ENCODE peak calls at places on chromosomes 4 and X, in seven cellular contexts. J is stomach; L is psoas muscle; X is gastrocnemius medialis; O is Karpas-422; U is CD4-positive, CD25-positive, alpha-beta regulatory T cell; K is prostate gland. I is an unnamed sample. For H3K4me1, the result is how much of the 10 kb centered on the place peaks cover.

GRCh38 chrX:29435396-29435795 is 780.0 kb upstream of the MAGEB2 start:
- DNase-seq in K (no peak), J (no peak), U (no peak), X (no peak), O (no peak), L (no peak), I (no peak)

GRCh38 chrX:69312141-69312670 is 147.0 kb upstream of the PJA1 start:
- DNase-seq in L (no peak), X (no peak), K (no peak), O (no peak), U (no peak), J (peak), I (no peak)

GRCh38 chr4:56067826-56068225 is 119.1 kb downstream of the CEP135 start:
- DNase-seq in O (no peak), K (no peak), L (no peak), U (no peak), X (no peak), J (no peak), I (no peak)

GRCh38 chr4:36213956-36214355 is 30.4 kb downstream of the ARAP2 start:
- DNase-seq in K (no peak), X (no peak), J (no peak), L (no peak), U (no peak), O (no peak), I (no peak)

GRCh38 chr4:77800483-77801259 is 18.5 kb downstream of the CNOT6L start:
- DNase-seq in J (no peak), K (no peak), X (no peak), L (no peak), O (no peak), U (no peak), I (no peak)

GRCh38 chrX:10010686-10011085 is 43.5 kb downstream of the CLDN34 start:
- DNase-seq in O (no peak), J (no peak), L (no peak), U (peak), K (no peak), X (no peak), I (no peak)

GRCh38 chr4:92265798-92266197 is 38.0 kb upstream of the GRID2 start:
- DNase-seq in J (no peak), K (no peak), L (no peak), O (no peak), X (no peak), U (no peak), I (no peak)

GRCh38 chr4:655735-656151 is 18.3 kb downstream of the ATP5ME start:
- DNase-seq in X (no peak), O (no peak), L (no peak), U (no peak), J (no peak), K (no peak), I (no peak)

GRCh38 chr4:15765306-15765705 is 12.8 kb upstream of the CD38 start:
- DNase-seq in K (no peak), X (no peak), O (no peak), U (peak), J (no peak), L (no peak), I (no peak)

GRCh38 chrX:155094468-155095061 is 23.3 kb downstream of the BRCC3 start:
- DNase-seq in J (no peak), U (peak), L (no peak), O (peak), K (no peak), X (no peak), I (no peak)

GRCh38 chrX:51922561-51922960 is 29.1 kb downstream of the MAGED1 start:
- DNase-seq in X (no peak), U (no peak), K (no peak), J (no peak), L (no peak), O (no peak), I (no peak)

GRCh38 chrX:926070-926469 is 286.4 kb downstream of the CRLF2 start:
- DNase-seq in O (no peak), X (no peak), K (no peak), L (no peak), J (no peak), U (no peak), I (no peak)

GRCh38 chr4:87232241-87232640 is 11.8 kb upstream of the KLHL8 start:
- DNase-seq in U (no peak), K (no peak), L (no peak), O (no peak), J (no peak), X (no peak), I (no peak)

GRCh38 chr4:9812530-9813340 is 31.3 kb downstream of the DRD5 start:
- DNase-seq in L (no peak), K (no peak), U (no peak), X (no peak), O (no peak), J (no peak), I (no peak)

DNA sequence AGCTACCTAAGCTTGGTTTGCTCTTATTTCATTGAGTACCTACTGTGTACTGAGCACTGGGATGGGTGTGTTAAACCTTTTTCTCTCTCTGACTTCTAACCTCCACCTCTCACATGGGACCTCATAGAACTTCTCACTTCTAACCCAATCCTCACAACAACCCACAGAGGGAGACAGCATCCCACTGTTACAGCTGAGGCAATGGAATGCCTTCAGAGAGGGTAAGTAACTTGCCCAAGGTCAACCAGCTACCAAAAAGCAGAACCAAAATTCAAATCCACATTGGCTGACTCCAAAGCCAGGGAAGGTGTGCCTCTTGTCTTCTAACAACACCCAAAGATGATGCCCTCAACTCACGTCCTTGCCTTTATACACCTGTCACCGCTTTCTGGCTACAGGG is 5.4 kb downstream of the SEL1L3 start:
- DNase-seq in L (no peak), K (no peak), O (peak), J (no peak), U (no peak), X (no peak), I (no peak)
- H3K4me1 ChIP-seq in L (under half), K (under half), O (half or more), J (half or more), U (half or more), X (under half), I (under half)

DNA sequence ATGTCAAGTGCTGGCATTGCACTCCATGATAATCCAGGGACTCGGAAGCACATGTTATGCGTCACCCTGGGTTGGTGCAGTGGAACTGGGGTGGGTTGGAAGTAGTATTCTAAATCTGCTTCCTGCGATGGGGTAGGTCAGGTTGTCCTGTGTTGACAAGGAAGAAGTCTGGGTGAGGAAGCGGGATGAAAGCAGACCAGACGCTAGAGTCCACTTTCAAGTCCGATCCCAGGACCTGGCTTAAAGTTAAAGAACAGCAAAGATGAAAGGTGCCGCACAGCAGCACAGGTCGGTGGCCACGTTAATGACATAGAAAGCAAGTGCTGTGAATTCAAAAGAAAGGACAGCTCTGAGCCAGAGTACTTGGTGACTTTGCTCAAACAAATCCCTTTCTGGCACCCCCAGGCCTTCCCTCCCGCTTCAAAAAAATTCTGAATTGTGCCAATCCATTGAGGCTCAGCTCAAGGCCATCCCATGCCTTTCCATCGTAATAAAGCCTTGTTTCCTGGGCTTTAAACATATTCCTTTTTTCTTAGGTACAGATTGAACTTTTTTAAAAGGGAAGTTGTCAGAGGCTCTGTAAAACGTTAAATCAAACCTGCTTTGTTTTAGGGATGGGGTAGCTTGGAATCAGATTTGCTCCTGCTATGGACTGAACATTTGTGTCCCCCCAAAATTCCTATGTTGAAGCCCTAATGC is 117.7 kb downstream of the PTTG2 start:
- DNase-seq in J (no peak), K (no peak), L (no peak), U (no peak), X (no peak), O (no peak), I (no peak)
- H3K27ac ChIP-seq in J (no peak), K (no peak), L (no peak), U (no peak), X (no peak), O (no peak), I (peak)

DNA sequence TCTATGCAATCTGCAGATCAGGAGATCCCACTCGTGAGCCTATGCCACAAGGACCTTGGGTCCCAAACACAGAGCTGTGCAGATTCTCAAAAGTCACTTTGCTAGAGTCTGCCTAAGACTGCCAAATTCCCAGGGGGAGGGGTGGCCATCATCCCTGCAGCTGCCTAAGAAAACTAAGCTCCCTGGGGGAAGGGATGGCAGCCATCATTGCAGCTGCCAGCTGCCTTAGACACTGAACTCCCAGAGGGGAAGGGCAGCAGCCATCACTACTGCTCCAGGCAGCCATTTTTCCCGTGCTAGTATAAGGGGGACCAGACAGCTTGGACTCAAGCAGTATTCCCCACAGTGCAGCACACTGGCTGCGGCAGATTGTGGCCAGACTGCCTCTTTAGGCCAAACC is 156.9 kb downstream of the NKX6-1 start:
- DNase-seq in L (no peak), O (no peak), K (no peak), X (no peak), U (no peak), J (no peak), I (no peak)
- H3K4me1 ChIP-seq in L (under half), O (under half), K (under half), X (under half), U (under half), J (under half), I (under half)

GRCh38 chr4:6644792-6645530 is 4.5 kb downstream of the MRFAP1 start:
- DNase-seq in U (no peak), K (no peak), J (no peak), L (no peak), X (no peak), O (peak), I (no peak)
- H3K27ac ChIP-seq in U (no peak), K (no peak), J (no peak), L (peak), X (peak), O (no peak), I (no peak)

GRCh38 chr4:8201341-8201781 is 2.3 kb downstream of the SH3TC1 start:
- DNase-seq in J (no peak), U (peak), K (no peak), O (no peak), X (no peak), L (no peak), I (no peak)

GRCh38 chr4:8199594-8200301 is 658 bp downstream of the SH3TC1 start:
- DNase-seq in K (no peak), O (no peak), J (peak), L (no peak), X (no peak), U (peak), I (no peak)

GRCh38 chr4:8198906-8199593 is at the start of gene SH3TC1:
- DNase-seq in O (peak), X (peak), U (peak), K (peak), J (peak), L (peak), I (peak)

GRCh38 chr4:8202108-8202507 is 3.0 kb downstream of the SH3TC1 start:
- DNase-seq in J (no peak), X (no peak), K (no peak), L (no peak), O (no peak), U (no peak), I (no peak)

DNA sequence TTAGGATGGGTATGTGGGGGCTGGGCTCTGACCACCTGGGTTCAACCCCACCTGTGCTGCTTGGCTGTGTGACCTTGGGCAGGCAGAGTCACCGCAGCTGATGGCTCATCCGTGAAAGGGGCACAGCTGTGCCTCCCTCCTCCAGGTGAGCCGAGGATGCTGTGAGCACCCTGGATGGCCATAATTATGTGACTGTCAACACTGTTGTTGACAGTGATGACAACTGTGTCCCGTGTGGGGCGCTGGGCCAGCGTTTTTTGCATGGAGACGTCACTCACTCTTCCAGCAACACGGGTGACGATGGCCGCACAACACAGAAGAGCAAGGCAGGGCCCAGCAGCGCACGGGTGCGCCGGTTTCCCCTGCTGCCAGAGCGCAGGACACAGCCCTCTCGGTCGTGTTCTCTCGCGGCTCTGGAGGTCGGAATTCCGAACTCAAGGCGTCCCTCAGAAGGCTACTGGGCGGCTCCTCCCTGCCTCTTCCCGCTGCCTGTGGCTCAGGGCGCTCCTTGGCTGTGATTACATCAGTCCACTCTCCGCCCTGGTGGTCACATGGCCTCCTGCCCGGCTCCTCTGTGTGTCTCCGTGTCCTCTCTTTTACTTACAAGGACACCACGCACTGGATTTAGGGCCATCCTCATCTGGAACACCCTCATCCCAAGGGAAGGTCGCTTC is 1.3 kb downstream of the SH3TC1 start:
- DNase-seq in O (no peak), K (peak), L (peak), J (peak), U (peak), X (peak), I (peak)
- H3K4me1 ChIP-seq in O (under half), K (under half), L (under half), J (half or more), U (half or more), X (under half), I (half or more)

GRCh38 chrX:23799469-23800065 is 16.6 kb downstream of the SAT1 start:
- DNase-seq in U (no peak), J (no peak), K (no peak), O (no peak), L (no peak), X (no peak), I (no peak)
- H3K27ac ChIP-seq in U (no peak), J (peak), K (peak), O (no peak), L (no peak), X (no peak), I (no peak)

DNA sequence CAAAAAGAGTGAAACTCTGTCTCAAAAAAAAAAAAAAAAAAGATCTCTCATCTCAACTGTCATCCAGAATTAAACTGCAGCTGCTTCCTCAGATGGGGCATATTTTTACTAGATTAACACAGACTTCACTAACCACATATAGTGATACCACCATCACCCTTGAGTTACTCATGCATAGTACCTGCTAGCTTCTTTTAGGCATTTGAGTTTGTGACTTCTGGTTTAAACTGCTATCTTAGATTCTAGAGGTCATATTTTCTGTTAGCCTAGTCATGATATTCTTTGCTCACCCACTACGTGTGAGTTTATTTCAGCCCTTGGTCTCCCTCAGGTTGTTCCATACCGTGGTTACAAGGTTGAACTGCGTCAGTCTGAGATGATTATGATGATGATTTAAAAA is 154.9 kb upstream of the BMP3 start:
- DNase-seq in X (no peak), L (no peak), J (no peak), O (no peak), K (no peak), U (no peak), I (no peak)
- H3K4me1 ChIP-seq in X (under half), L (under half), J (under half), O (under half), K (under half), U (under half), I (under half)

I was measured in heart right ventricle.